ENCODE peak calls at places on chromosomes 16 and 17, in five cellular contexts. X, L, P, T and W are unnamed samples.

GRCh38 chr16:54136276-54136625 is 150.3 kb downstream of the IRX3 start:
- DNase-seq in X (peak; percentile 55), L (no peak), P (no peak), T (peak; percentile 69), W (no peak)

GRCh38 chr17:74478369-74479100 is 12.1 kb downstream of the CD300A start:
- DNase-seq in X (no peak), L (no peak), P (no peak), T (peak; percentile 30), W (no peak)

GRCh38 chr16:68400083-68400923 is 48.0 kb downstream of the SMPD3 start:
- DNase-seq in X (no peak), L (no peak), P (no peak), T (no peak), W (no peak)

GRCh38 chr17:43385046-43385831 is 13.6 kb upstream of the ARL4D start:
- DNase-seq in X (no peak), L (no peak), P (no peak), T (no peak), W (no peak)

GRCh38 chr16:27245276-27246231 is 23.0 kb downstream of the NSMCE1 start:
- DNase-seq in X (peak; percentile 97), L (no peak), P (no peak), T (peak; percentile 98), W (peak; percentile 86)

GRCh38 chr16:23803591-23804123 is 32.1 kb upstream of the PRKCB start:
- DNase-seq in X (peak; percentile 8), L (no peak), P (no peak), T (peak; percentile 22), W (no peak)

GRCh38 chr16:84610385-84610784 is 7.5 kb downstream of the COTL1 start:
- DNase-seq in X (no peak), L (no peak), P (no peak), T (peak; percentile 44), W (no peak)

GRCh38 chr17:9658593-9659211 is 13.4 kb downstream of the USP43 start:
- DNase-seq in X (no peak), L (no peak), P (no peak), T (peak; percentile 85), W (no peak)

GRCh38 chr16:85036398-85037049 is 8.9 kb downstream of the KIAA0513 start:
- DNase-seq in X (no peak), L (no peak), P (no peak), T (no peak), W (no peak)

GRCh38 chr16:82231021-82231787 is 61.2 kb upstream of the MPHOSPH6 start:
- DNase-seq in X (no peak), L (no peak), P (no peak), T (no peak), W (no peak)

GRCh38 chr17:72173475-72174116 is 52.8 kb downstream of the SOX9 start:
- DNase-seq in X (no peak), L (no peak), P (no peak), T (no peak), W (no peak)

GRCh38 chr17:10843806-10844205 is 5.9 kb upstream of the PIRT start:
- DNase-seq in X (no peak), L (no peak), P (no peak), T (no peak), W (no peak)

GRCh38 chr17:79948406-79948917 is 87.2 kb downstream of the TBC1D16 start:
- DNase-seq in X (no peak), L (no peak), P (no peak), T (no peak), W (no peak)

GRCh38 chr17:74329378-74329777 is 3.4 kb downstream of the KIF19 start:
- DNase-seq in X (no peak), L (no peak), P (no peak), T (no peak), W (no peak)

GRCh38 chr17:27615121-27615520 is 15.9 kb upstream of the LGALS9 start:
- DNase-seq in X (no peak), L (no peak), P (no peak), T (no peak), W (no peak)

GRCh38 chr17:18185391-18185790 is 1.8 kb downstream of the ALKBH5 start:
- DNase-seq in X (peak; percentile 60), L (no peak), P (no peak), T (peak; percentile 42), W (no peak)

GRCh38 chr17:59684967-59685366 is 22.3 kb downstream of the PTRH2 start:
- DNase-seq in X (no peak), L (no peak), P (no peak), T (no peak), W (no peak)

GRCh38 chr16:83187404-83187803 is 560.6 kb downstream of the CDH13 start:
- DNase-seq in X (peak; percentile 75), L (peak; percentile 25), P (peak; percentile 34), T (peak; percentile 52), W (peak; percentile 23)

GRCh38 chr17:7479389-7480192 is at the start of gene ZBTB4:
- DNase-seq in X (peak; percentile 40), L (no peak), P (no peak), T (peak; percentile 22), W (no peak)

GRCh38 chr16:67445126-67445426 is 14.2 kb downstream of the HSD11B2 start:
- DNase-seq in X (no peak), L (no peak), P (no peak), T (no peak), W (no peak)

GRCh38 chr16:85492617-85492957 is 120.5 kb upstream of the GSE1 start:
- DNase-seq in X (no peak), L (no peak), P (no peak), T (peak; percentile 15), W (no peak)

GRCh38 chr17:7988750-7989178 is 13.7 kb upstream of the GUCY2D start:
- DNase-seq in X (peak; percentile 94), L (peak; percentile 59), P (peak; percentile 67), T (peak; percentile 91), W (peak; percentile 41)

GRCh38 chr16:25838724-25839186 is 147.0 kb downstream of the HS3ST4 start:
- DNase-seq in X (peak; percentile 60), L (peak; percentile 11), P (peak; percentile 13), T (peak; percentile 59), W (peak; percentile 5)

GRCh38 chr17:19672009-19672837 is 23.7 kb downstream of the ALDH3A2 start:
- DNase-seq in X (peak; percentile 30), L (no peak), P (no peak), T (peak; percentile 39), W (no peak)

GRCh38 chr17:26963163-26963503 is 330.8 kb upstream of the WSB1 start:
- DNase-seq in X (no peak), L (no peak), P (no peak), T (no peak), W (no peak)

GRCh38 chr17:60496051-60496450 is 30.0 kb downstream of the APPBP2 start:
- DNase-seq in X (no peak), L (peak; percentile 18), P (no peak), T (no peak), W (no peak)

GRCh38 chr17:42878924-42879595 is 21.5 kb upstream of the G6PC1 start:
- DNase-seq in X (no peak), L (no peak), P (no peak), T (no peak), W (no peak)

DNA sequence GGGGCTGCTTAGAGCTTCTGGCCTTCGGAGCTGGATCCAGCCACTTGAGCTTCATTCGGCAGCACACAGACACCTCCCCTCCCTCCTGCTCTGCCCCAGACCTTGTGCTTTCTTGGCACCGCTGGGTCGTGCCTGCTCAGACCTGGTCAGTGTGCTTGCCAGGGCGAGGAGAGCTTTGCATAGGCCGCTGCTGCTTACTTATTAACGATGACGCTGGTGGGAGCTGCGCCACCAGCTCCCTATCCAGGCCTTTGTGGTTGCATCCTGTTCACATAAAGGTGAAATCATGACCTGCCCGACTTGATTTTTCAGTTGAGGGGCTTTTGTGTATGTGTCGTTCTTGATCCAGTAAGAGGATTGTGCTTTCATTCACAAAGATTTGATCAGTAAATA is 101.1 kb downstream of the MSI2 start:
- DNase-seq in X (no peak), L (no peak), P (no peak), T (no peak), W (no peak)
- H3K4me3 ChIP-seq in X (no peak overlapping the region), L (no peak overlapping the region), P (no peak overlapping the region), T (no peak overlapping the region), W (no peak overlapping the region)

GRCh38 chr16:89759742-89760366 is 38.5 kb downstream of the ZNF276 start:
- DNase-seq in X (no peak), L (no peak), P (no peak), T (peak; percentile 14), W (no peak)

GRCh38 chr16:89761304-89761922 is 40.1 kb downstream of the ZNF276 start:
- DNase-seq in X (no peak), L (no peak), P (no peak), T (no peak), W (no peak)

GRCh38 chr16:89770367-89770766 is 46.1 kb downstream of the FANCA start:
- DNase-seq in X (no peak), L (no peak), P (no peak), T (no peak), W (no peak)

GRCh38 chr16:89765292-89765810 is 44.0 kb downstream of the ZNF276 start:
- DNase-seq in X (no peak), L (no peak), P (no peak), T (no peak), W (no peak)

DNA sequence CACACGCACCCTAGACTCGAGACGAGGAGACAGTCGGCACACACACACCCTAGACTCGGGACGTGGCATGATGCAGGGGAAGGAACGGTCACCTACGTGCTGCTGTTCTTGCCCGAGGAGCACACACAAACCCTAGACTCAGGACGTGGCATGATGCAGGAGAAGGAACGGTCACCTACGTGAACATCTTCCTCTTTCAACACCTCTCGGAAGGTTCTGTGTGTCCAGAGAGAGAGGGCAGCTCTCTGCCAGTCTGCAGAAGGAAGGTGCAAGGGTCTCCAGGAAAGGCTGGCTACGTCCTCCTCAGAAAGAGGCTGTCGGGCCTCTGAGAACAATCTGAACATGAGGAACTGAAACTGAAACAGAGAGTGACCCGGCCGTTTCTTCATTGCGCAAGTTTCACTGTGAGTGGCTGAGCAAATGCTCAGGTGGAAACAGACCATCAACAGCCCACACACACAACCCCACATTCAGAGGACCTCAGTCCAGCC is 43.4 kb downstream of the ZNF276 start:
- DNase-seq in X (no peak), L (no peak), P (no peak), T (no peak), W (no peak)
- H3K4me3 ChIP-seq in X (no peak overlapping the region), L (no peak overlapping the region), P (no peak overlapping the region), T (no peak overlapping the region), W (no peak overlapping the region)

GRCh38 chr16:10939649-10940206 is 2.5 kb downstream of the DEXI start:
- DNase-seq in X (no peak), L (no peak), P (no peak), T (no peak), W (no peak)
- H3K4me3 ChIP-seq in X (peak overlapping the region; percentile 85), L (no peak overlapping the region), P (peak overlapping the region; percentile 80), T (peak overlapping the region; percentile 81), W (peak overlapping the region; percentile 82)

GRCh38 chr17:68035131-68035522 is 408 bp upstream of the KPNA2 start:
- DNase-seq in X (no peak), L (no peak), P (no peak), T (no peak), W (no peak)
- H3K4me3 ChIP-seq in X (no peak overlapping the region), L (peak overlapping the region; percentile 10), P (peak overlapping the region; percentile 32), T (peak overlapping the region; percentile 43), W (peak overlapping the region; percentile 25)

GRCh38 chr16:63067141-63067540 is 1030.9 kb upstream of the CDH8 start:
- DNase-seq in X (no peak), L (no peak), P (no peak), T (no peak), W (no peak)
- H3K4me3 ChIP-seq in X (no peak overlapping the region), L (no peak overlapping the region), P (no peak overlapping the region), T (no peak overlapping the region), W (no peak overlapping the region)

GRCh38 chr16:17607075-17607509 is 136.3 kb upstream of the XYLT1 start:
- DNase-seq in X (no peak), L (no peak), P (no peak), T (no peak), W (no peak)
- H3K4me3 ChIP-seq in X (no peak overlapping the region), L (no peak overlapping the region), P (no peak overlapping the region), T (no peak overlapping the region), W (no peak overlapping the region)